ENCODE peak calls at places on chromosomes 4 and X, in ten cellular contexts. U is fibroblast of mammary gland, K is tibial artery, B is SK-N-SH, L is HCT116, A is H9, Q is heart right ventricle, G is prostate gland, F is A549, Y is type B pancreatic cell. D is an unnamed sample.

GRCh38 chr4:108492816-108493595 is 127.4 kb upstream of the RPL34 start:
- DNase-seq in U (peak), K (no peak), B (peak), L (peak), A (peak), Q (no peak), G (no peak), F (peak), Y (no peak), D (no peak)

GRCh38 chr4:184459413-184459812 is 14.9 kb downstream of the IRF2 start:
- DNase-seq in U (peak), K (no peak), B (no peak), L (no peak), A (no peak), Q (no peak), G (no peak), F (no peak), Y (no peak), D (no peak)

GRCh38 chrX:69313622-69314290 is 148.5 kb upstream of the PJA1 start:
- DNase-seq in U (no peak), K (no peak), B (peak), L (no peak), A (no peak), Q (no peak), G (no peak), F (no peak), Y (peak), D (no peak)

GRCh38 chr4:8182858-8183725 is 16.0 kb upstream of the SH3TC1 start:
- DNase-seq in U (peak), K (no peak), B (no peak), L (peak), A (no peak), Q (peak), G (peak), F (peak), Y (no peak), D (no peak)

GRCh38 chr4:73885570-73886230 is 16.5 kb downstream of the CXCL1 start:
- DNase-seq in U (peak), K (no peak), B (no peak), L (no peak), A (no peak), Q (no peak), G (no peak), F (peak), Y (no peak), D (no peak)

GRCh38 chr4:127968565-127968964 is 3.4 kb downstream of the ABHD18 start:
- DNase-seq in U (no peak), K (no peak), B (no peak), L (no peak), A (no peak), Q (no peak), G (no peak), F (no peak), Y (no peak), D (no peak)

GRCh38 chrX:93422693-93423092 is 250.7 kb downstream of the NAP1L3 start:
- DNase-seq in U (peak), K (no peak), B (peak), L (no peak), A (peak), Q (no peak), G (no peak), F (peak), Y (no peak), D (no peak)

GRCh38 chrX:121987163-121987562 is 939.8 kb downstream of the GLUD2 start:
- DNase-seq in U (peak), K (no peak), B (peak), L (no peak), A (no peak), Q (no peak), G (no peak), F (no peak), Y (no peak), D (no peak)

GRCh38 chrX:119870626-119871131 is 854 bp downstream of the RNF113A start:
- DNase-seq in U (no peak), K (no peak), B (peak), L (no peak), A (no peak), Q (no peak), G (peak), F (no peak), Y (no peak), D (peak)

GRCh38 chr4:76078033-76078613 is 3.6 kb downstream of the ART3 start:
- DNase-seq in U (peak), K (no peak), B (no peak), L (no peak), A (no peak), Q (no peak), G (no peak), F (no peak), Y (no peak), D (no peak)

GRCh38 chrX:33142331-33142730 is 69.0 kb downstream of the DMD start:
- DNase-seq in U (no peak), K (no peak), B (no peak), L (no peak), A (no peak), Q (no peak), G (no peak), F (no peak), Y (no peak), D (no peak)

GRCh38 chrX:111447298-111447697 is 35.3 kb upstream of the DCX start:
- DNase-seq in U (peak), K (no peak), B (peak), L (peak), A (peak), Q (no peak), G (no peak), F (peak), Y (no peak), D (no peak)

GRCh38 chr4:41977709-41978108 is 3.8 kb upstream of the DCAF4L1 start:
- DNase-seq in U (peak), K (no peak), B (no peak), L (no peak), A (no peak), Q (no peak), G (no peak), F (no peak), Y (no peak), D (no peak)

GRCh38 chr4:147423229-147423628 is 57.7 kb upstream of the EDNRA start:
- DNase-seq in U (no peak), K (no peak), B (peak), L (no peak), A (no peak), Q (no peak), G (no peak), F (no peak), Y (no peak), D (no peak)

GRCh38 chr4:18571252-18571885 is 549.8 kb upstream of the LCORL start:
- DNase-seq in U (no peak), K (no peak), B (no peak), L (no peak), A (no peak), Q (no peak), G (no peak), F (no peak), Y (no peak), D (no peak)

GRCh38 chr4:103046416-103047290 is 27.1 kb upstream of the SLC9B1 start:
- DNase-seq in U (peak), K (no peak), B (peak), L (peak), A (peak), Q (no peak), G (no peak), F (peak), Y (no peak), D (peak)

GRCh38 chrX:28848707-28849106 is 261.5 kb downstream of the IL1RAPL1 start:
- DNase-seq in U (no peak), K (no peak), B (no peak), L (no peak), A (no peak), Q (no peak), G (no peak), F (no peak), Y (no peak), D (no peak)

GRCh38 chr4:137531951-137532868 is at the start of gene PCDH18:
- DNase-seq in U (peak), K (peak), B (peak), L (no peak), A (peak), Q (peak), G (peak), F (no peak), Y (peak), D (no peak)

GRCh38 chrX:28847423-28847822 is 260.2 kb downstream of the IL1RAPL1 start:
- DNase-seq in U (peak), K (no peak), B (no peak), L (peak), A (peak), Q (peak), G (no peak), F (peak), Y (no peak), D (no peak)

GRCh38 chrX:65723706-65724105 is 56.3 kb downstream of the MSN start:
- DNase-seq in U (peak), K (no peak), B (no peak), L (no peak), A (no peak), Q (no peak), G (no peak), F (no peak), Y (no peak), D (peak)

GRCh38 chr4:41323186-41323585 is 66.5 kb downstream of the UCHL1 start:
- DNase-seq in U (no peak), K (no peak), B (no peak), L (no peak), A (no peak), Q (no peak), G (no peak), F (no peak), Y (no peak), D (no peak)

GRCh38 chrX:152177497-152178269 is 39.3 kb upstream of the MAGEA10 start:
- DNase-seq in U (peak), K (no peak), B (no peak), L (no peak), A (no peak), Q (no peak), G (no peak), F (no peak), Y (no peak), D (no peak)

GRCh38 chr4:56976283-56976877 is 1.0 kb downstream of the NOA1 start:
- DNase-seq in U (no peak), K (no peak), B (no peak), L (no peak), A (no peak), Q (no peak), G (peak), F (no peak), Y (no peak), D (no peak)

GRCh38 chrX:47191331-47191730 is 2.3 kb upstream of the UBA1 start:
- DNase-seq in U (peak), K (no peak), B (no peak), L (peak), A (no peak), Q (no peak), G (no peak), F (no peak), Y (no peak), D (peak)

GRCh38 chr4:74267998-74268606 is 40.2 kb upstream of the EPGN start:
- DNase-seq in U (peak), K (no peak), B (no peak), L (peak), A (no peak), Q (no peak), G (no peak), F (no peak), Y (no peak), D (no peak)

GRCh38 chrX:154595559-154595958 is 10.6 kb downstream of the CTAG1A start:
- DNase-seq in U (no peak), K (no peak), B (no peak), L (no peak), A (no peak), Q (no peak), G (no peak), F (no peak), Y (no peak), D (no peak)

GRCh38 chrX:152165033-152165743 is 26.8 kb upstream of the MAGEA10 start:
- DNase-seq in U (no peak), K (no peak), B (no peak), L (no peak), A (no peak), Q (no peak), G (no peak), F (no peak), Y (no peak), D (no peak)

GRCh38 chr4:58139269-58139668 is 1029.1 kb upstream of the IGFBP7 start:
- DNase-seq in U (no peak), K (no peak), B (peak), L (no peak), A (no peak), Q (no peak), G (no peak), F (no peak), Y (no peak), D (no peak)

GRCh38 chrX:136907626-136908025 is 27.1 kb upstream of the RBMX start:
- DNase-seq in U (no peak), K (no peak), B (no peak), L (no peak), A (no peak), Q (peak), G (no peak), F (no peak), Y (no peak), D (no peak)

GRCh38 chr4:153137168-153137567 is 67.1 kb upstream of the TRIM2 start:
- DNase-seq in U (peak), K (no peak), B (no peak), L (no peak), A (no peak), Q (no peak), G (no peak), F (peak), Y (no peak), D (no peak)

GRCh38 chr4:135777386-135777785 is 1575.8 kb upstream of the PABPC4L start:
- DNase-seq in U (no peak), K (no peak), B (no peak), L (no peak), A (no peak), Q (no peak), G (no peak), F (no peak), Y (no peak), D (no peak)

GRCh38 chrX:142068365-142068764 is 136.7 kb downstream of the MAGEC2 start:
- DNase-seq in U (no peak), K (no peak), B (no peak), L (no peak), A (no peak), Q (no peak), G (no peak), F (no peak), Y (no peak), D (no peak)

GRCh38 chrX:10611441-10612090 is 8.8 kb downstream of the MID1 start:
- DNase-seq in U (peak), K (no peak), B (no peak), L (no peak), A (no peak), Q (no peak), G (no peak), F (no peak), Y (no peak), D (no peak)

GRCh38 chr4:62771656-62772557 is 1571.8 kb downstream of the ADGRL3 start:
- DNase-seq in U (no peak), K (no peak), B (no peak), L (no peak), A (no peak), Q (no peak), G (no peak), F (no peak), Y (no peak), D (no peak)

GRCh38 chrX:13428055-13428786 is 108.4 kb upstream of the ATXN3L start:
- DNase-seq in U (peak), K (no peak), B (no peak), L (peak), A (peak), Q (no peak), G (no peak), F (peak), Y (no peak), D (no peak)

GRCh38 chr4:1767770-1768366 is 25.2 kb upstream of the FGFR3 start:
- DNase-seq in U (peak), K (no peak), B (peak), L (no peak), A (peak), Q (no peak), G (no peak), F (peak), Y (no peak), D (no peak)

GRCh38 chr4:124433500-124433899 is 279.0 kb downstream of the ANKRD50 start:
- DNase-seq in U (peak), K (peak), B (no peak), L (no peak), A (no peak), Q (no peak), G (no peak), F (peak), Y (no peak), D (no peak)
- TF ChIP-seq CTCF in U (no peak), K (no peak), B (no peak), L (no peak), A (no peak), Q (no peak), G (no peak), F (no peak), Y (no peak), D (no peak)

DNA sequence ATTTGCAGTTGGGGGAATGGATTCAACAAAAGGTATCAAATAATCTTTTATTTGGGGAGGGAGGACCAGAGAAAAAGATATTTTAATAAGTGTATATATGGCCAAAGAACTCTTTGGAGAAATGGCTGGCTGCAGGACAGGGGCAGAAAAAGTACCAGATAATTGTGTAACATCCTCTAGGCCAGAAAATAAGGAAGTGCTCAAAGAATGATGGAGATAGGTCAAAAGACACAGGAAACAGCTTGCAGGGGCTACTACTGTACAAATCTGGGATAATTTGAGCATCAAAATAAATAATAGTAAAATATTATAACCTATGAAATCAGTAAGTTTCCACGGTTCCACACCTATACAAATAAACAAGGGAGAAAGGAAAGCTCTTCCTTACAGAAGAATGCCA is 34.8 kb downstream of the KLHL5 start:
- DNase-seq in U (no peak), K (no peak), B (no peak), L (no peak), A (no peak), Q (no peak), G (no peak), F (no peak), Y (no peak), D (no peak)
- TF ChIP-seq CTCF in U (no peak), K (no peak), B (no peak), L (no peak), A (no peak), Q (no peak), G (no peak), F (no peak), Y (no peak), D (no peak)

GRCh38 chrX:107714196-107714811 is 61.3 kb downstream of the TSC22D3 start:
- DNase-seq in U (peak), K (peak), B (no peak), L (no peak), A (no peak), Q (no peak), G (no peak), F (no peak), Y (no peak), D (no peak)
- TF ChIP-seq CTCF in U (peak), K (peak), B (no peak), L (no peak), A (peak), Q (no peak), G (no peak), F (no peak), Y (no peak), D (no peak)

DNA sequence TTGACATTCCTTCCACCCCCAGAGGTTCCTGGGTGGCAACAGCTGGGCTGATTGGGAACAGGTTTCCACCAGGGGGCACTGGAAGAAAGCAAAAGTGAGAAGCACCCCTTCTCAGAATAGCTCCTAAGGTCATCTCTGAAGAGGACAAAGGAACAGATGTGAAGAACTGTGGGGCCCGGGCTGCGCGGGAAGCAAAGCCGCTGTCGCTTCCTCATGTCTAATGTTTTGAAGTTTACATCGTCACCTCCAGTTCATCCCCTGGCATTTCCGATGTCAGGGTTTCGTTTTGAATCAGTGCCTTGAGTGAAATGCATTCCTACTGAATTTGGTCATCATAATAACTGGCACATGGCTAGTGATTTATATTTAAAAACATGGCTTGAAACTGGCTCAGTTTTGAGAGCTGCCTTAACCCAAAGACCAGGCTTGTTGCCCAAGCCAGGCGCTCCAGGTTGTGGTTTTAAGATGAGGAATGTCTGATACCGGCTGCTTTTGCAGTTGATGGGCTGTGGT is 6.1 kb downstream of the TXK start:
- DNase-seq in U (peak), K (peak), B (peak), L (peak), A (peak), Q (peak), G (peak), F (peak), Y (no peak), D (peak)
- TF ChIP-seq CTCF in U (peak), K (peak), B (peak), L (peak), A (peak), Q (peak), G (no peak), F (peak), Y (peak), D (peak)

GRCh38 chr4:132557660-132558059 is 591.4 kb upstream of the PCDH10 start:
- DNase-seq in U (no peak), K (no peak), B (no peak), L (peak), A (peak), Q (no peak), G (no peak), F (peak), Y (no peak), D (no peak)
- TF ChIP-seq CTCF in U (no peak), K (no peak), B (no peak), L (peak), A (peak), Q (no peak), G (no peak), F (no peak), Y (no peak), D (no peak)

GRCh38 chrX:134592303-134592702 is 66.0 kb downstream of the PLAC1 start:
- DNase-seq in U (no peak), K (no peak), B (no peak), L (no peak), A (no peak), Q (no peak), G (no peak), F (no peak), Y (no peak), D (no peak)
- TF ChIP-seq CTCF in U (no peak), K (no peak), B (no peak), L (no peak), A (no peak), Q (no peak), G (no peak), F (no peak), Y (no peak), D (no peak)

DNA sequence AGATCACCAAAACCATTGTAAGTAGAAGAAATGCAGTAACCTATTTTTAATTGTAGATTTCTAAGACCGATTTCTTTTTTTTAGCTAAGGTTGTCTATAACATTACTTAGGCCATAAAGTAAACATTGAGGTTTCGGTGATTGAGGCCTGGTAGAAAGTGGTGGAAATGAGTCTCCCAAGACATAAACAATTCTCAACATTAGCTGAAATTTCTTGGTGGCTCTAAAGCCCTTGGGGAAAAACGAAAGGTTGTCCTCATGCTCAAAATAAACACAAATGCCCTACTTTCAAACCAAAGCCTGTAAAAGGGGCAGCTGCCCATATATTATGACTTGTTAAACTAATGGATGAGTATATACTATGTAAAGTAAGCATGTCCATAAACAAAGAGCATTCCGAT is 98.8 kb downstream of the SCFD2 start:
- DNase-seq in U (no peak), K (no peak), B (no peak), L (no peak), A (no peak), Q (no peak), G (no peak), F (no peak), Y (no peak), D (no peak)
- TF ChIP-seq CTCF in U (no peak), K (no peak), B (no peak), L (no peak), A (no peak), Q (no peak), G (no peak), F (no peak), Y (no peak), D (no peak)

GRCh38 chr4:78154972-78155371 is 97.8 kb downstream of the FRAS1 start:
- DNase-seq in U (no peak), K (no peak), B (no peak), L (no peak), A (no peak), Q (no peak), G (no peak), F (no peak), Y (no peak), D (no peak)

GRCh38 chr4:78152795-78153194 is 95.7 kb downstream of the FRAS1 start:
- DNase-seq in U (no peak), K (no peak), B (no peak), L (no peak), A (no peak), Q (no peak), G (no peak), F (no peak), Y (no peak), D (no peak)

GRCh38 chr4:78155616-78156105 is 98.5 kb downstream of the FRAS1 start:
- DNase-seq in U (peak), K (no peak), B (no peak), L (peak), A (no peak), Q (no peak), G (no peak), F (no peak), Y (no peak), D (no peak)

GRCh38 chr4:78156520-78156919 is 99.4 kb downstream of the FRAS1 start:
- DNase-seq in U (no peak), K (no peak), B (no peak), L (no peak), A (no peak), Q (no peak), G (no peak), F (no peak), Y (no peak), D (no peak)
- TF ChIP-seq CTCF in U (no peak), K (no peak), B (no peak), L (no peak), A (no peak), Q (no peak), G (no peak), F (no peak), Y (no peak), D (no peak)

D was measured in CD8-positive, alpha-beta T cell.